ENCODE peak calls at places on chromosomes 6 and 20, in six cellular contexts. C, N, S, A, E and K are unnamed samples.

GRCh38 chr6:122817362-122817761 is 28.3 kb downstream of the SMPDL3A start:
- DNase-seq in C (no peak), N (no peak), S (no peak), A (no peak), E (no peak), K (no peak)

GRCh38 chr6:52233975-52234823 is 10.1 kb downstream of the IL17F start:
- DNase-seq in C (no peak), N (peak; percentile 32), S (peak; percentile 80), A (no peak), E (no peak), K (peak; percentile 84)

GRCh38 chr6:25498510-25498909 is 153.5 kb upstream of the SCGN start:
- DNase-seq in C (no peak), N (no peak), S (no peak), A (no peak), E (no peak), K (no peak)

GRCh38 chr20:32482251-32483220 is 102.6 kb downstream of the NOL4L start:
- DNase-seq in C (peak; percentile 28), N (peak; percentile 43), S (peak; percentile 77), A (peak; percentile 93), E (no peak), K (peak; percentile 87)

GRCh38 chr6:6723316-6723715 is 134.8 kb downstream of the LY86 start:
- DNase-seq in C (no peak), N (no peak), S (no peak), A (no peak), E (no peak), K (no peak)

GRCh38 chr6:136226027-136226673 is 24.0 kb downstream of the MTFR2 start:
- DNase-seq in C (peak; percentile 57), N (peak; percentile 36), S (peak; percentile 50), A (peak; percentile 85), E (peak; percentile 7), K (peak; percentile 79)

GRCh38 chr20:38113401-38114325 is 51.4 kb downstream of the TGM2 start:
- DNase-seq in C (no peak), N (peak; percentile 17), S (peak; percentile 84), A (no peak), E (no peak), K (peak; percentile 92)

GRCh38 chr6:89120371-89120770 is 2.5 kb upstream of the SRSF12 start:
- DNase-seq in C (no peak), N (no peak), S (no peak), A (no peak), E (no peak), K (no peak)

GRCh38 chr6:166486536-166486880 is 100.0 kb downstream of the RAMACL start:
- DNase-seq in C (no peak), N (no peak), S (no peak), A (peak; percentile 77), E (no peak), K (no peak)

GRCh38 chr20:9999660-10000059 is 35.1 kb upstream of the ANKEF1 start:
- DNase-seq in C (no peak), N (no peak), S (no peak), A (no peak), E (no peak), K (no peak)

GRCh38 chr6:27053738-27054137 is 193.8 kb upstream of the PRSS16 start:
- DNase-seq in C (no peak), N (no peak), S (peak; percentile 17), A (no peak), E (no peak), K (no peak)

GRCh38 chr6:53931086-53931485 is 136.3 kb downstream of the LRRC1 start:
- DNase-seq in C (no peak), N (no peak), S (no peak), A (no peak), E (no peak), K (no peak)

GRCh38 chr6:7991992-7992815 is 72.0 kb downstream of the BLOC1S5 start:
- DNase-seq in C (no peak), N (no peak), S (peak; percentile 49), A (no peak), E (no peak), K (no peak)

GRCh38 chr6:2632943-2633584 is 117.7 kb downstream of the MYLK4 start:
- DNase-seq in C (no peak), N (no peak), S (peak; percentile 22), A (no peak), E (no peak), K (no peak)

GRCh38 chr6:53527249-53527765 is 17.6 kb downstream of the GCLC start:
- DNase-seq in C (no peak), N (no peak), S (peak; percentile 20), A (no peak), E (no peak), K (peak; percentile 54)